ENCODE peak calls at places on chromosomes 5 and 9, in five cellular contexts. C is GM18507; O is thyroid gland; N is stimulated activated CD4-positive, alpha-beta T cell treated with anti-CD3 and anti-CD28 coated beads, Interleukin-12 subunit alpha, Interleukin-12 subunit beta, amount 100 ng/mL, for 48 hours; R is smooth muscle cell of the brain vasculature. Z is an unnamed sample.

GRCh38 chr5:14331377-14331776 is 188.2 kb downstream of the TRIO start:
- DNase-seq in O (no peak), N (no peak), R (no peak), C (no peak), Z (no peak)

GRCh38 chr5:22500521-22500920 is 352.6 kb downstream of the CDH12 start:
- DNase-seq in C (no peak), N (no peak), R (no peak), O (no peak), Z (no peak)

GRCh38 chr5:68239485-68239884 is 23.9 kb downstream of the PIK3R1 start:
- DNase-seq in C (no peak), N (peak), R (no peak), O (peak), Z (peak)

GRCh38 chr9:34647084-34647403 is 569 bp downstream of the GALT start:
- DNase-seq in C (no peak), R (no peak), N (no peak), O (no peak), Z (no peak)

GRCh38 chr5:112907166-112907611 is 14.8 kb downstream of the REEP5 start:
- DNase-seq in O (no peak), N (no peak), C (no peak), R (no peak), Z (no peak)

GRCh38 chr5:169788168-169788567 is 151.1 kb downstream of the DOCK2 start:
- DNase-seq in N (no peak), R (no peak), C (no peak), O (no peak), Z (no peak)

GRCh38 chr5:179209359-179210150 is 135.7 kb downstream of the ADAMTS2 start:
- DNase-seq in R (no peak), O (no peak), N (no peak), C (no peak), Z (no peak)

GRCh38 chr5:83337453-83338035 is 134.0 kb upstream of the VCAN start:
- DNase-seq in N (no peak), C (no peak), O (no peak), R (no peak), Z (no peak)

GRCh38 chr5:89277791-89278190 is 394.8 kb upstream of the MEF2C start:
- DNase-seq in R (no peak), O (no peak), N (no peak), C (no peak), Z (no peak)

GRCh38 chr9:69136781-69137180 is 37.3 kb upstream of the TJP2 start:
- DNase-seq in O (no peak), N (no peak), C (no peak), R (no peak), Z (no peak)

GRCh38 chr9:121765021-121765950 is 113.9 kb downstream of the DAB2IP start:
- DNase-seq in O (peak), R (no peak), N (no peak), C (no peak), Z (no peak)

GRCh38 chr5:67606586-67606947 is 410.0 kb upstream of the CD180 start:
- DNase-seq in N (no peak), R (no peak), C (no peak), O (no peak), Z (no peak)

GRCh38 chr5:144307726-144308125 is 137.1 kb downstream of the KCTD16 start:
- DNase-seq in C (no peak), N (no peak), O (no peak), R (no peak), Z (no peak)

GRCh38 chr5:176788931-176789872 is 21.2 kb upstream of the UNC5A start:
- DNase-seq in N (no peak), R (no peak), O (no peak), C (no peak), Z (no peak)

GRCh38 chr5:168269950-168270349 is 21.5 kb upstream of the WWC1 start:
- DNase-seq in R (no peak), N (no peak), O (peak), C (no peak), Z (no peak)

GRCh38 chr5:145854651-145855258 is 18.1 kb downstream of the GRXCR2 start:
- DNase-seq in O (no peak), C (no peak), R (no peak), N (no peak), Z (no peak)

GRCh38 chr9:109986423-109987055 is 206.5 kb downstream of the PALM2AKAP2 start:
- DNase-seq in N (no peak), C (no peak), R (peak), O (no peak), Z (no peak)